ENCODE peak calls at places on chromosome 3, in four cellular contexts. C, T, S and A are unnamed samples.

GRCh38 chr3:194772241-194773000 is 86.7 kb downstream of the FAM43A start:
- DNase-seq in C (no peak), T (no peak), S (no peak), A (no peak)

GRCh38 chr3:20546636-20547035 is 360.6 kb upstream of the SGO1 start:
- DNase-seq in C (no peak), T (no peak), S (no peak), A (no peak)

GRCh38 chr3:177928156-177928555 is 608.1 kb upstream of the KCNMB2 start:
- DNase-seq in C (no peak), T (no peak), S (peak; percentile 60), A (no peak)

GRCh38 chr3:71694358-71694999 is 30.7 kb downstream of the EIF4E3 start:
- DNase-seq in C (no peak), T (no peak), S (no peak), A (no peak)

GRCh38 chr3:124032351-124032880 is 40.5 kb upstream of the ROPN1 start:
- DNase-seq in C (no peak), T (no peak), S (no peak), A (peak; percentile 73)

GRCh38 chr3:8969246-8969645 is 6.0 kb upstream of the RAD18 start:
- DNase-seq in C (no peak), T (no peak), S (no peak), A (no peak)

GRCh38 chr3:121916189-121916588 is 22.0 kb downstream of the SLC15A2 start:
- DNase-seq in C (no peak), T (no peak), S (no peak), A (no peak)

GRCh38 chr3:24952388-24952787 is 457.7 kb upstream of the THRB start:
- DNase-seq in C (no peak), T (no peak), S (no peak), A (no peak)

GRCh38 chr3:127840671-127841070 is 18.4 kb upstream of the MGLL start:
- DNase-seq in C (no peak), T (no peak), S (no peak), A (no peak)

GRCh38 chr3:82329300-82329699 is 567.9 kb upstream of the GBE1 start:
- DNase-seq in C (no peak), T (no peak), S (no peak), A (no peak)

GRCh38 chr3:141840737-141841544 is 35.5 kb upstream of the ATP1B3 start:
- DNase-seq in C (no peak), T (no peak), S (no peak), A (no peak)

GRCh38 chr3:123432832-123433523 is 15.9 kb downstream of the ADCY5 start:
- DNase-seq in C (peak; percentile 14), T (no peak), S (no peak), A (no peak)

GRCh38 chr3:182486459-182486858 is 306.8 kb upstream of the ATP11B start:
- DNase-seq in C (no peak), T (no peak), S (no peak), A (no peak)

GRCh38 chr3:157447026-157447694 is 10.5 kb downstream of the PTX3 start:
- DNase-seq in C (no peak), T (no peak), S (peak; percentile 49), A (peak; percentile 11)

GRCh38 chr3:157119369-157119951 is 40.5 kb downstream of the CCNL1 start:
- DNase-seq in C (peak; percentile 35), T (no peak), S (no peak), A (no peak)

GRCh38 chr3:89612027-89612426 is 504.6 kb downstream of the EPHA3 start:
- DNase-seq in C (no peak), T (no peak), S (no peak), A (no peak)

GRCh38 chr3:68249265-68249664 is 594.9 kb upstream of the SUCLG2 start:
- DNase-seq in C (no peak), T (no peak), S (no peak), A (no peak)

GRCh38 chr3:65356331-65357286 is 668.8 kb upstream of the ADAMTS9 start:
- DNase-seq in C (no peak), T (no peak), S (no peak), A (peak; percentile 26)

GRCh38 chr3:5197470-5198312 is 10.2 kb downstream of the EDEM1 start:
- DNase-seq in C (no peak), T (peak; percentile 83), S (no peak), A (no peak)
- TF ChIP-seq PBX3 in C (no peak), T (no peak), S (no peak), A (no peak)

GRCh38 chr3:38640661-38641441 is 8.6 kb downstream of the SCN5A start:
- DNase-seq in C (no peak), T (no peak), S (no peak), A (no peak)
- TF ChIP-seq PBX3 in C (no peak), T (no peak), S (no peak), A (no peak)

GRCh38 chr3:105359098-105359762 is 7.5 kb upstream of the ALCAM start:
- DNase-seq in C (no peak), T (no peak), S (no peak), A (no peak)
- TF ChIP-seq PBX3 in C (no peak), T (no peak), S (no peak), A (peak; percentile 79)

GRCh38 chr3:119508172-119508845 is 10.0 kb downstream of the TIMMDC1 start:
- DNase-seq in C (no peak), T (peak; percentile 19), S (no peak), A (no peak)
- TF ChIP-seq PBX3 in C (no peak), T (no peak), S (no peak), A (no peak)

DNA sequence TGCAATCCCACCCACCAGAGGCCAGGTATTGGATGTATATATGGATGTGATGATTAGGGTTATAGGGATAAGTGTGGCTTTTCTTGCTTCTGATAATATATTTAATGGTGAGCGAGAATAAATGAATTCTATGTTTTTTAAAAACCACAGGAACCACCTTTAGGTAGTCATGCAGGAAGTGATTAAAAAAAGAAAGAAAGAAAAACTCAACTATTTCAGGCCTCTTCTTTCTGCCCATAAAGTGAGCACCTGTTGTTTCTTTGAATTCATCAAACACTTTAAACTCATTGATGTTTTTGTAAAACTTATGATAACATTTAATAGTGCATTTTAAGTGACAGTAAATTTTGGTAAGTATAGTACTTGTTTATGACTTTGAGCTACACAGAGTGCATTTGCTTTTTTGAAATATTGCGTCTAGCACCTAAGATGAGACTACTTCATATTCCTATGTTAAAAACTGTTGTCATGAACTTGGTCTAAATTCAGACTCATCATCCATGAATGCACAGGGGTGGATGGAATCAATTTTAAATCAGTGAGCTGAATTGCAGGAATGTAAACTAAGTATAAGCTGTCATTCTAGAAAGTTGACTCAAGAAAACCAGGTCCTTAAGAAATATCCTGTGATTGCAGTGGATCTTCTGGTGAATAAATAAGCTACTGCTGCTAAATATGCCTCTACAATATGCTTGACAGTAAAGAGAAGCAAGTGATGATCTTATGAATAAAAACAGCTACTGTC is 764.4 kb upstream of the NECTIN3 start:
- DNase-seq in C (no peak), T (no peak), S (no peak), A (no peak)
- TF ChIP-seq PBX3 in C (no peak), T (no peak), S (no peak), A (no peak)